ENCODE peak calls at places on chromosomes 11 and 22, in four cellular contexts. P is lower leg skin, G is astrocyte of the spinal cord, R is cardiac muscle cell. C is an unnamed sample.

GRCh38 chr11:35546317-35546716 is 20.9 kb upstream of the PAMR1 start:
- DNase-seq in P (no peak), G (no peak), R (no peak), C (no peak)

GRCh38 chr22:38799265-38800002 is 5.5 kb upstream of the DNAL4 start:
- DNase-seq in P (no peak), G (no peak), R (no peak), C (peak; percentile 18)

GRCh38 chr11:113085446-113085845 is 124.2 kb downstream of the NCAM1 start:
- DNase-seq in P (no peak), G (no peak), R (no peak), C (no peak)

GRCh38 chr11:69934861-69935494 is 115.8 kb upstream of the FGF3 start:
- DNase-seq in P (peak; percentile 76), G (peak; percentile 29), R (no peak), C (peak; percentile 42)

GRCh38 chr22:29216873-29217666 is 11.4 kb downstream of the EMID1 start:
- DNase-seq in P (peak; percentile 88), G (no peak), R (no peak), C (peak; percentile 74)

GRCh38 chr11:76856111-76856510 is 4.6 kb upstream of the ACER3 start:
- DNase-seq in P (no peak), G (no peak), R (no peak), C (no peak)

GRCh38 chr11:57429946-57430345 is 3.0 kb upstream of the SLC43A3 start:
- DNase-seq in P (no peak), G (no peak), R (no peak), C (no peak)

GRCh38 chr11:1055990-1056771 is 18.5 kb upstream of the MUC2 start:
- DNase-seq in P (no peak), G (no peak), R (no peak), C (no peak)

GRCh38 chr11:75337195-75337654 is 14.2 kb downstream of the ARRB1 start:
- DNase-seq in P (no peak), G (no peak), R (no peak), C (peak; percentile 72)

GRCh38 chr11:121426476-121427454 is 25.3 kb upstream of the SORL1 start:
- DNase-seq in P (peak; percentile 85), G (no peak), R (peak; percentile 55), C (no peak)

GRCh38 chr11:131656839-131657211 is 286.4 kb downstream of the NTM start:
- DNase-seq in P (no peak), G (no peak), R (peak; percentile 59), C (no peak)

GRCh38 chr11:47433991-47434786 is 8.0 kb upstream of the PSMC3 start:
- DNase-seq in P (no peak), G (peak; percentile 80), R (no peak), C (no peak)

GRCh38 chr11:72239296-72239848 is 4.6 kb downstream of the PHOX2A start:
- DNase-seq in P (peak; percentile 93), G (peak; percentile 37), R (no peak), C (peak; percentile 23)

GRCh38 chr22:38296372-38296771 is 20.9 kb downstream of the CSNK1E start:
- DNase-seq in P (no peak), G (no peak), R (no peak), C (no peak)

DNA sequence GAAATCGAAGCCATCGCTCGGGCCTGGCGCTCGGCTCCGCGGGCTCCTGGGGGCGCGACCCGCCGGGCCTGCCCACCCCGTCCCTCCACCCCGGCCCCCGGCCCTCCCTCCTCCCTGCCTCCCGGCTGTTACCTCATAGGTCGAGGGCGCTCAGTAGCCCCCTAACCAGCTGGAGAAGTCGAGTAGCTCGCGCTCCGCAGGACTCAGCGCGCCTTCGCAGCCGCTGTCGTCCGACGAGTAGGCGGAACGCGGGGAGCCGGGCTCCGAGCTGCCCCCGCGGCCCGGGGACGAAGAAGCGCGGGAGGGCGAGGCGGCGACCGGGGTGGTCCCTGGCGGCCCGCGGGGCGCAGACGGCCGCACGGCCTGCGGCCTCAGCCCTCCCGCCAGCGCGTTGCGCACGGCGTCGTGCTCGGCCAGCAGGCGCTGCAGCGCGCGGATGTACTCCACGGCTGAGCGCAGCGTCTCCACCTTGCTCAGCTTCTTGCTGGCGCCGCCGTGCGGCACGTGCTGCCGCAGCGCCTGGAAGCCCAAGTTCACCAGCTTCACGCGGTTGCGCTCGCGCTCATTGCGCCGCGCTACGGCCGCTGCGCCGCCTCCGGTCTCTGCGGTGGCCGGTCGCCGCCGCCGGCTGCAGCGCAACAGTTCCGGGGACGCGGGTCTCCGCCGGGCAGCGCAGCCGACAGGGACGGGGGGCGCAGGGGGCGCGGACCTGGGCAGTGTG is 627 bp downstream of the ASCL2 start:
- DNase-seq in P (peak; percentile 82), G (peak; percentile 29), R (peak; percentile 65), C (peak; percentile 84)
- TF ChIP-seq CTCF in P (no peak), G (peak; percentile 2), R (peak; percentile 22), C (peak; percentile 31)

DNA sequence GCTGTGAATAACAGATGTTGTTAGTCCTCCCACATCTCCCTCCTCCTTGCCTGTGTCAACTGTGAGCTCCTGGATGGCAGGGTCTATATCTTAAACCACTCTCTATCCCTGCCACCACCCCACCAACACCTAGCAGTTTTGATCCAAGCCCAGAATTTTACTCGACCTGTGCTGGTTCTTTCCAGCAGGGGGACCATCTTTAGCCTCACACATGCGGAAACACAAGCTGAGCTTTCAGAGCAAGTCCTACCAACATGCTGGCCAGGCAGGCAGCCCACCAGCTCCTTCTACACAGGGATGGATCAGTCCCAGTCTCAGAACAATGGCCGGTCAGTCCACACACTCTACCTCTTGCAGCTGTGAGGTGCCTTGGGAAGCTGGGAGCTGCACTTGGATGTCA is 231.5 kb downstream of the NXPE2 start:
- DNase-seq in P (no peak), G (no peak), R (peak; percentile 44), C (no peak)
- TF ChIP-seq CTCF in P (no peak), G (no peak), R (no peak), C (no peak)

GRCh38 chr22:40018051-40018450 is 23.3 kb downstream of the FAM83F start:
- DNase-seq in P (no peak), G (no peak), R (no peak), C (no peak)

GRCh38 chr22:40021401-40022000 is 26.7 kb downstream of the FAM83F start:
- DNase-seq in P (no peak), G (no peak), R (no peak), C (no peak)

GRCh38 chr22:40019100-40019499 is 24.3 kb downstream of the FAM83F start:
- DNase-seq in P (no peak), G (no peak), R (no peak), C (peak; percentile 89)

GRCh38 chr22:40020956-40021355 is 26.2 kb downstream of the FAM83F start:
- DNase-seq in P (no peak), G (no peak), R (no peak), C (no peak)

GRCh38 chr22:40019681-40020080 is 24.9 kb downstream of the FAM83F start:
- DNase-seq in P (no peak), G (no peak), R (no peak), C (no peak)
- TF ChIP-seq CTCF in P (no peak), G (no peak), R (no peak), C (no peak)

GRCh38 chr22:44438056-44438455 is 60.0 kb downstream of the RTL6 start:
- DNase-seq in P (peak; percentile 63), G (no peak), R (no peak), C (no peak)
- TF ChIP-seq CTCF in P (no peak), G (no peak), R (no peak), C (no peak)

DNA sequence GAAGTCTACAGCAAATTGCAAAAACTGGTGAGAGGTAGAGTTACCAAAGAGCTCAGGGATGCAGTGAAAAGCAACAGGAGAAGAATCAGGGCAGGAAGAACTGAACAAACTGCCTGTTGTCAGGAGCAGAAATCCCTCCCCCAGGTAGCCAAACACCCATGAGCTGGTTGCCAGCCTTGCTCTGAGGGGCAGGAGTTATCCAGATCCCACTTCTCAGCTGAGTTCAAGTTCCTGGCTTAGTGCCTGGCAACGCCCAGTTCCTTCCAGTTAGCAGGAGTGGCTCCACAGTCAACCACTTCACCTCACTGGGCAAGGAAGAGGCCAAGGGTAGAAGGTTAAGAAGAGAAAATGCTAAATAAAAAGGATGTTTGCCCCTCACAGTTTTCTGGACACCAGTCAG is 1.9 kb upstream of the MPZL2 start:
- DNase-seq in P (no peak), G (no peak), R (no peak), C (peak; percentile 69)
- TF ChIP-seq CTCF in P (no peak), G (no peak), R (no peak), C (no peak)

GRCh38 chr11:66126808-66127555 is 56.9 kb downstream of the PACS1 start:
- DNase-seq in P (no peak), G (peak; percentile 71), R (peak; percentile 54), C (peak; percentile 96)
- TF ChIP-seq CTCF in P (no peak), G (no peak), R (no peak), C (peak; percentile 8)

DNA sequence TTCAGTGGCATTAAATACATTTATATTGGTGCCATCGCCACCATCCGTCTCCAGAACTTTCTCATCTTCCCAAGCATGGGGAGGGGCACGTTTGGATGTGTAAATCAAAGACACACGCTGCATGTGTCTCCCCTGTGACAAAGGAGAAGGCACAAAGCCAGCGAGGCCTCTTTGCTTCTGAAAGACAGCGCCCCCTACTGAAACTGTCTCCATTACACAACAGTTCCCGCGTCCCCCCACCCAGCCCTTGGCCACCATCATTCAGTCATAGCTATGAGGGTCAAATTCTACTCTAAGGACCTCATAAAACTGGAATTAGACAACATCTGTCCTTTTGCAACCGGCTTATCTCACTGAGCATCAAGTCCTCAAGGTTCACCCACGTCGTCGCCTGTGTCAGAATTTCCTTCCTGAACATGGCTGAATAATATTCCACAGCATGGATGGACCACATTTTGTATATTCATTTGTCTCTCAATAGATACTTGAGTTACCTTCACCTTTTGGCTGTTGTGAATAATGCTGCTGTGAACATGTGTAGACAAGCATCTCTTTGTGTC is 64.8 kb downstream of the IGF2 start:
- DNase-seq in P (no peak), G (no peak), R (peak; percentile 22), C (peak; percentile 50)
- TF ChIP-seq CTCF in P (no peak), G (peak; percentile 24), R (peak; percentile 29), C (no peak)

GRCh38 chr11:103464420-103464819 is 355.2 kb downstream of the DYNC2H1 start:
- DNase-seq in P (no peak), G (no peak), R (no peak), C (no peak)
- TF ChIP-seq CTCF in P (no peak), G (peak; percentile 6), R (no peak), C (peak; percentile 9)

GRCh38 chr11:18743900-18744514 is 18.0 kb upstream of the IGSF22 start:
- DNase-seq in P (no peak), G (no peak), R (no peak), C (no peak)

GRCh38 chr11:18743365-18743764 is 17.4 kb upstream of the IGSF22 start:
- DNase-seq in P (no peak), G (no peak), R (no peak), C (no peak)

GRCh38 chr11:18745251-18745650 is 19.3 kb upstream of the IGSF22 start:
- DNase-seq in P (no peak), G (no peak), R (no peak), C (no peak)

GRCh38 chr11:18739684-18740083 is 13.7 kb upstream of the IGSF22 start:
- DNase-seq in P (no peak), G (no peak), R (no peak), C (no peak)

DNA sequence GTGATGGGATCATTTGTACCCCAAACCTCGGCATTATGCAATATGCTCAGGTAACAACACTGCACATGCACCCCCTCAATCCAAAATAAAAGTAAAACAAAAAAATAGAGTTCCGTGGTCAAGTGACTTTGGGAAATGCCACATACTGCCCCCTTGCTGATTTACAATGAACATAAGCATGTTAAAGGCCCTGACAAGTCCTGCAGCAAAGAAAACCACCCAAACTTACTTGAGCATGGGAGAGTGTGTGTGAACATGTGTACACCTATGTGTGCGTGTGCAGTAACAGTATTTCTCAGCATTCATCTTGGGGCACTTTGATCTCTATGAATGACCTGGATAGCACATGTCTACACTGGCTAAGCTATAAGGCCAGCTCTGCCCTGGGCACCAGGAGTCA is 15.8 kb upstream of the IGSF22 start:
- DNase-seq in P (no peak), G (no peak), R (no peak), C (no peak)
- TF ChIP-seq CTCF in P (no peak), G (no peak), R (no peak), C (no peak)

C was measured in epithelial cell of esophagus.